ENCODE peak calls at places on chromosome 3, in six cellular contexts. F is HFFc6, J is fibroblast of the aortic adventitia, I is Peyer's patch, D is left lung, G is tibial nerve. M is an unnamed sample.

GRCh38 chr3:170611746-170612145 is 25.9 kb upstream of the SLC7A14 start:
- DNase-seq in D (no peak), G (no peak), I (no peak), J (no peak), F (no peak), M (no peak)

GRCh38 chr3:40097507-40098117 is 211.9 kb upstream of the EIF1B start:
- DNase-seq in G (no peak), J (no peak), I (no peak), D (no peak), F (no peak), M (no peak)

GRCh38 chr3:139523166-139523565 is 16.4 kb downstream of the RBP1 start:
- DNase-seq in F (no peak), J (no peak), I (no peak), D (no peak), G (no peak), M (no peak)

GRCh38 chr3:97821810-97822775 is at the start of gene CRYBG3:
- DNase-seq in F (peak; percentile 77), D (peak; percentile 89), I (peak; percentile 69), J (peak; percentile 68), G (peak; percentile 69), M (peak; percentile 70)

GRCh38 chr3:98814799-98815450 is 51.8 kb downstream of the ST3GAL6 start:
- DNase-seq in J (peak; percentile 73), F (peak; percentile 72), I (no peak), D (no peak), G (no peak), M (no peak)

GRCh38 chr3:66335671-66336070 is 114.9 kb downstream of the SLC25A26 start:
- DNase-seq in J (no peak), F (no peak), D (no peak), G (no peak), I (no peak), M (no peak)

GRCh38 chr3:14289590-14290453 is 111.2 kb downstream of the LSM3 start:
- DNase-seq in J (peak; percentile 69), I (no peak), G (no peak), D (no peak), F (peak; percentile 86), M (no peak)

GRCh38 chr3:72492240-72492639 is 356.0 kb downstream of the SHQ1 start:
- DNase-seq in G (peak; percentile 77), F (peak; percentile 96), D (peak; percentile 60), J (peak; percentile 97), I (no peak), M (no peak)

GRCh38 chr3:53804697-53805462 is 41.3 kb downstream of the CHDH start:
- DNase-seq in F (peak; percentile 86), J (peak; percentile 79), I (no peak), G (no peak), D (no peak), M (no peak)

GRCh38 chr3:96300743-96301142 is 513.7 kb upstream of the EPHA6 start:
- DNase-seq in D (no peak), J (no peak), G (no peak), I (no peak), F (no peak), M (no peak)

GRCh38 chr3:172543419-172543818 is 20.2 kb upstream of the TNFSF10 start:
- DNase-seq in I (no peak), F (no peak), D (no peak), G (no peak), J (no peak), M (no peak)

GRCh38 chr3:143590660-143591059 is 257.6 kb downstream of the SLC9A9 start:
- DNase-seq in G (no peak), F (no peak), J (no peak), D (no peak), I (no peak), M (no peak)

GRCh38 chr3:138082085-138082991 is 33.1 kb downstream of the DZIP1L start:
- DNase-seq in G (no peak), D (peak; percentile 59), I (no peak), J (peak; percentile 91), F (peak; percentile 67), M (no peak)

GRCh38 chr3:119240101-119240581 is 537 bp downstream of the B4GALT4 start:
- DNase-seq in I (peak; percentile 47), D (no peak), F (no peak), G (no peak), J (peak; percentile 19), M (no peak)

GRCh38 chr3:135084404-135084803 is 289.3 kb downstream of the EPHB1 start:
- DNase-seq in J (peak; percentile 43), F (peak; percentile 11), I (no peak), G (no peak), D (no peak), M (no peak)

GRCh38 chr3:119494597-119494996 is 3.8 kb upstream of the TIMMDC1 start:
- DNase-seq in J (no peak), D (no peak), F (no peak), G (no peak), I (no peak), M (no peak)

GRCh38 chr3:17738219-17738618 is 4.2 kb downstream of the TBC1D5 start:
- DNase-seq in G (no peak), F (no peak), D (no peak), J (no peak), I (no peak), M (no peak)

GRCh38 chr3:109548192-109548938 is 211.0 kb upstream of the DPPA4 start:
- DNase-seq in J (no peak), F (no peak), D (no peak), I (no peak), G (no peak), M (no peak)

GRCh38 chr3:142916611-142917010 is 27.7 kb upstream of the PCOLCE2 start:
- DNase-seq in G (no peak), D (no peak), I (no peak), F (peak; percentile 7), J (peak; percentile 49), M (no peak)

GRCh38 chr3:113211370-113212154 is at the start of gene BOC:
- DNase-seq in I (no peak), D (no peak), J (peak; percentile 69), F (peak; percentile 48), G (no peak), M (no peak)

GRCh38 chr3:170961616-170962400 is 53.4 kb upstream of the EIF5A2 start:
- DNase-seq in J (peak; percentile 77), F (peak; percentile 37), D (no peak), I (no peak), G (no peak), M (no peak)

GRCh38 chr3:149553781-149554451 is 79.4 kb downstream of the TM4SF4 start:
- DNase-seq in I (no peak), D (peak; percentile 38), F (peak; percentile 55), G (peak; percentile 28), J (peak; percentile 100), M (no peak)

GRCh38 chr3:13019706-13020105 is 53.5 kb downstream of the IQSEC1 start:
- DNase-seq in D (peak; percentile 39), F (no peak), I (no peak), J (no peak), G (no peak), M (no peak)

GRCh38 chr3:42692667-42693529 is 7.6 kb downstream of the KLHL40 start:
- DNase-seq in D (peak; percentile 19), J (no peak), G (no peak), I (no peak), F (no peak), M (no peak)

GRCh38 chr3:149435936-149436885 is 38.3 kb upstream of the TM4SF4 start:
- DNase-seq in D (no peak), F (peak; percentile 22), J (no peak), G (no peak), I (no peak), M (no peak)

GRCh38 chr3:183317886-183318845 is 65.1 kb downstream of the B3GNT5 start:
- DNase-seq in F (no peak), I (no peak), D (no peak), G (no peak), J (peak; percentile 42), M (no peak)

DNA sequence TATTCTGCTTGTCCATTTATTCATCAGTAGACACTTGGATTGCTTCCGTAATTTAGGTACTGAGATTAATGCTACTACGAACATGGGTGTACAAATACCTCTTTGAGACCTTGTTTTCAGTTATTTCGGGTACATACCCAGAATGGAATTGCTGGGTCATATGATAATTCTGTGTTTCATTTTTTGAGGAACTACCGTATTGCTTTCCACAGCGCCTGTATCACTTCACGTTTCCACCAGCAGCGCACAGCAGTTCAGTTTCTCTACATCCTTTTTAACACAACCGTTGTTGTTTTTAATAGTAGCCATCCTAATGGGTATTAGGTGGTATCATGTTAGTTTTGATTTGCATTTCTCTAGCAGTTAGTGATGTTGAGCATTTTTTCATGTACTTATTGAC is 9.5 kb downstream of the PAK2 start:
- DNase-seq in I (no peak), D (no peak), F (no peak), G (no peak), J (no peak), M (peak; percentile 45)
- TF ChIP-seq CTCF in I (no peak), D (no peak), F (no peak), G (no peak), J (no peak), M (no peak)

DNA sequence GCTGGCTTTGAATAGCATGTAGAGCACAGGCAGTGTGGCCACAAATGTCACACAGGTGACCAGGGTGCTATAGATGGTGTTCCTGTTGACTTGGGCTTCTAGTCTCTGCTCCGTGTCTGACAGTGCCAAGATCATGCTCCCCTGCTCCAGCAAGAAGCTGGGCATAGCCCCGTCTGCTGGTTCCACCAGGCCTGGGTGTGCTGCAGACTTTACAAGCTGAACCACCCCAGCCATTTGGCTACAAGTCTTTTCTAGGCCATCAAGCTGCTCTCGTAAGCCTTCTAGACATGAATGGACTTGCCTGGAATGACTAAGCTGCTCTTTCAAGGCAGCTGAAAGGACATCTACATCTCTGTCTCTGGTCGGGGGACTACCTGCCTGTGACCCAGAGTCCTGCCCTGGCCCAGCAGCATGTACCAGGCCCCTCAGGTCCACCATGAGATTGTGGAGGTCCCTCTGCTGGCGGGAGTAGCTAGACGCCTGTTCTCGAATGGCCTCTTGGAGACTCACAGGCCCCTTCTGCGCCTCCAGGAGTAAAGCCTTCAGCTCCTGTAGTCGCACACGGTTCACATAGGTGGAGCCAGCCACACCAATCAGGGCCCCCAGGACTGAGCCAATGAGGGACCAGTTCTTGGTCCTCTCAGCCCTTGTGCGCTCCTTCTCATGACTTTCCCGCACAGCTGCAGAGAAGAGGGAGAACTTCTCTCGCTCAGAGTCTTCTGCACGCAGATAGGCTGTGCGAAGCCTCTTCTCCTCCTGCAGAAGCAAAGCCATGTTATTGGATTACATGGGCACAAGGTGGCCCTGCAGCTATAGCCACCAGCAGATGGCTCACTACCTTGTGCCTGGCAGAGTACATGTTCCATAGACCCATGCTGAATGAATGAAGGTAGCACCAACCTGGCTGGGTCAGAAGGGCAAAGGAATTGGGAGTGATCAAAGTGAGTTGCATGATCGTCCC is 2.8 kb upstream of the PLXNB1 start:
- DNase-seq in D (peak; percentile 15), G (no peak), I (no peak), F (no peak), J (no peak), M (peak; percentile 31)
- TF ChIP-seq CTCF in D (no peak), G (no peak), I (peak; percentile 52), F (peak; percentile 51), J (no peak), M (no peak)

GRCh38 chr3:65146149-65146548 is 458.3 kb upstream of the ADAMTS9 start:
- DNase-seq in F (no peak), G (no peak), D (no peak), J (no peak), I (no peak), M (no peak)
- TF ChIP-seq CTCF in F (no peak), G (no peak), D (no peak), J (no peak), I (no peak), M (no peak)

DNA sequence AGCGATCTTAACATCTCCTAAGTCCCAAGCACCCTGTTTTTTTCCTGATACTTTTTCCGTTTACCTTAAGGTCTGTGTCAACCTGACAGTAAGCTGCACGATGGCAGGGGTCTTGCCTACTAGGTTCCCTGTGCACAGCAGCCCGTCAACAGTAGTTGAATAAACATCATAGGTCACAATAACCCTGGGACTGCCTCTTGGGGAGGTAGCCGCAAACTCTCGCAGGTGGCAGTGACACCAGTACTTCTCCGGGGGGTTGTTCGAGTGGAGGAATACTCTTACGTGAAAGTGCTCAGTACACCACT is 365 bp upstream of the PDCD6IP start:
- DNase-seq in I (no peak), G (no peak), F (no peak), J (no peak), D (no peak), M (peak; percentile 46)
- TF ChIP-seq CTCF in I (no peak), G (no peak), F (no peak), J (no peak), D (no peak), M (no peak)